ENCODE peak calls at places on chromosomes 13 and 19, in six cellular contexts. D is mucosa of gallbladder, A is SIG-M5, I is pulmonary artery endothelial cell, G is Kasumi-1, S is A172. N is an unnamed sample.

GRCh38 chr19:47272448-47273312 is 2.0 kb upstream of the INAFM1 start:
- DNase-seq in A (no peak), G (peak), D (peak), S (peak), I (no peak), N (no peak)

GRCh38 chr13:79782541-79783216 is 301.7 kb downstream of the NDFIP2 start:
- DNase-seq in I (peak), D (no peak), G (no peak), A (no peak), S (peak), N (no peak)

GRCh38 chr13:114225610-114226009 is 9.1 kb upstream of the CDC16 start:
- DNase-seq in S (no peak), I (no peak), D (no peak), G (no peak), A (no peak), N (no peak)

GRCh38 chr19:48991823-48992570 is 1.1 kb downstream of the GYS1 start:
- DNase-seq in I (peak), G (peak), A (no peak), S (peak), D (peak), N (no peak)

GRCh38 chr13:39575641-39576238 is 27.3 kb downstream of the LHFPL6 start:
- DNase-seq in S (no peak), A (no peak), I (no peak), G (no peak), D (no peak), N (no peak)

GRCh38 chr13:80050252-80050651 is 290.7 kb downstream of the SPRY2 start:
- DNase-seq in G (peak), D (no peak), I (no peak), S (no peak), A (no peak), N (no peak)

GRCh38 chr13:48593551-48593950 is 60.2 kb upstream of the CYSLTR2 start:
- DNase-seq in I (no peak), S (no peak), D (no peak), G (no peak), A (no peak), N (no peak)

GRCh38 chr19:32406161-32407003 is 812 bp downstream of the DPY19L3 start:
- DNase-seq in S (no peak), G (peak), A (no peak), I (no peak), D (no peak), N (no peak)

GRCh38 chr19:42129399-42130253 is 2.6 kb downstream of the POU2F2 start:
- DNase-seq in S (no peak), I (no peak), A (no peak), D (no peak), G (no peak), N (no peak)

GRCh38 chr13:20465218-20465879 is 60.3 kb downstream of the CRYL1 start:
- DNase-seq in S (no peak), I (no peak), A (no peak), D (peak), G (no peak), N (no peak)

GRCh38 chr19:13366529-13367143 is 139.6 kb downstream of the CACNA1A start:
- DNase-seq in S (peak), I (no peak), G (peak), D (no peak), A (no peak), N (no peak)

GRCh38 chr19:50646074-50646807 is 3.0 kb upstream of the C19orf81 start:
- DNase-seq in A (no peak), G (no peak), I (peak), D (no peak), S (peak), N (no peak)

GRCh38 chr19:1251503-1252220 is 3.3 kb downstream of the MIDN start:
- DNase-seq in G (peak), S (no peak), A (no peak), D (peak), I (no peak), N (peak)

GRCh38 chr13:20402881-20403280 is 122.8 kb downstream of the CRYL1 start:
- DNase-seq in D (no peak), A (no peak), G (no peak), I (no peak), S (no peak), N (no peak)

GRCh38 chr13:59643906-59644626 is 519.7 kb downstream of the DIAPH3 start:
- DNase-seq in A (no peak), S (peak), D (no peak), G (no peak), I (no peak), N (no peak)

GRCh38 chr13:46962286-46962941 is 65.6 kb upstream of the HTR2A start:
- DNase-seq in S (peak), D (no peak), I (no peak), G (peak), A (no peak), N (no peak)

GRCh38 chr13:28637714-28638355 is 21.1 kb upstream of the POMP start:
- DNase-seq in I (no peak), G (no peak), D (no peak), S (no peak), A (no peak), N (no peak)

N was measured in activated T-helper 1 cell treated with anti-CD3 and anti-CD28 coated beads, Interleukin-12 subunit alpha, Interleukin-12 subunit beta, Interleukin-2, Interleukin-4 antibody, amounts not matched to agents 30 ng/mL and 10 ng/mL and 1 ng/mL, durations not matched to agents 14 hours and 24 hours and 36 hours.